ENCODE peak calls at places on chromosomes 4 and X, in ten cellular contexts. E is lung; B is cardiac muscle cell; V is GM12892; U is M059J; I is stimulated activated naive CD8-positive, alpha-beta T cell treated with anti-CD3 and anti-CD28 coated beads, Interleukin-15, Interleukin-2, amounts not matched to agents 100 U/mL and 50 U/mL, for 24 hours; N is activated CD4-positive, alpha-beta T cell treated with anti-CD3 and anti-CD28 coated beads, Interleukin-2, amount 50 U/mL, for 48 hours; T is NCI-H1105 treated with DMSO at 0.1 percent for 48 hours; Q is activated T-cell treated with anti-CD3 and anti-CD28 coated beads, Interleukin-2, amount 50 U/mL, for 72 hours; X is right atrium auricular region. P is an unnamed sample.

GRCh38 chrX:9493936-9494335 is 29.1 kb downstream of the TBL1X start:
- DNase-seq in E (no peak), B (no peak), V (no peak), U (no peak), I (no peak), N (no peak), T (no peak), Q (no peak), X (no peak), P (no peak)

GRCh38 chrX:115393271-115393670 is 103.8 kb downstream of the LUZP4 start:
- DNase-seq in E (no peak), B (peak; percentile 86), V (no peak), U (peak; percentile 94), I (no peak), N (no peak), T (no peak), Q (no peak), X (no peak), P (no peak)

GRCh38 chr4:112277705-112278448 is 7.8 kb downstream of the TIFA start:
- DNase-seq in E (no peak), B (no peak), V (no peak), U (peak; percentile 18), I (no peak), N (no peak), T (no peak), Q (no peak), X (no peak), P (no peak)

GRCh38 chrX:2967998-2968909 is 38.1 kb upstream of the ARSH start:
- DNase-seq in E (no peak), B (peak; percentile 62), V (no peak), U (peak; percentile 79), I (peak; percentile 5), N (peak; percentile 9), T (no peak), Q (peak; percentile 2), X (no peak), P (peak; percentile 22)

GRCh38 chr4:6942238-6942800 is 32.7 kb downstream of the TBC1D14 start:
- DNase-seq in E (peak; percentile 39), B (peak; percentile 96), V (no peak), U (peak; percentile 93), I (peak; percentile 30), N (peak; percentile 44), T (no peak), Q (peak; percentile 38), X (no peak), P (no peak)

GRCh38 chr4:173424899-173425805 is 26.2 kb upstream of the SCRG1 start:
- DNase-seq in E (no peak), B (peak; percentile 41), V (no peak), U (peak; percentile 74), I (no peak), N (no peak), T (no peak), Q (no peak), X (no peak), P (no peak)

GRCh38 chr4:4696521-4696920 is 154.7 kb upstream of the STX18 start:
- DNase-seq in E (no peak), B (no peak), V (no peak), U (no peak), I (no peak), N (no peak), T (no peak), Q (no peak), X (no peak), P (no peak)

GRCh38 chr4:33086351-33086900 is 2366.3 kb downstream of the PCDH7 start:
- DNase-seq in E (no peak), B (peak; percentile 67), V (no peak), U (no peak), I (no peak), N (no peak), T (no peak), Q (no peak), X (no peak), P (no peak)

GRCh38 chrX:45758319-45758718 is 557.6 kb upstream of the DIPK2B start:
- DNase-seq in E (no peak), B (peak; percentile 86), V (no peak), U (peak; percentile 95), I (no peak), N (peak; percentile 43), T (no peak), Q (peak; percentile 55), X (no peak), P (no peak)

GRCh38 chr4:62407534-62407933 is 1207.4 kb downstream of the ADGRL3 start:
- DNase-seq in E (no peak), B (no peak), V (no peak), U (no peak), I (no peak), N (no peak), T (no peak), Q (no peak), X (no peak), P (no peak)

GRCh38 chrX:136275553-136275952 is 24.4 kb upstream of the MAP7D3 start:
- DNase-seq in E (no peak), B (no peak), V (no peak), U (no peak), I (no peak), N (no peak), T (no peak), Q (no peak), X (no peak), P (no peak)

GRCh38 chrX:80173261-80173660 is 158.7 kb downstream of the TBX22 start:
- DNase-seq in E (no peak), B (no peak), V (no peak), U (no peak), I (no peak), N (no peak), T (no peak), Q (no peak), X (no peak), P (no peak)

GRCh38 chr4:132642196-132642817 is 506.8 kb upstream of the PCDH10 start:
- DNase-seq in E (no peak), B (peak; percentile 64), V (no peak), U (peak; percentile 1), I (no peak), N (no peak), T (peak; percentile 46), Q (no peak), X (no peak), P (peak; percentile 2)

GRCh38 chrX:12997898-12998687 is 23.2 kb downstream of the TMSB4X start:
- DNase-seq in E (no peak), B (no peak), V (no peak), U (no peak), I (no peak), N (no peak), T (no peak), Q (no peak), X (no peak), P (no peak)

GRCh38 chr4:89249716-89250361 is 57.8 kb downstream of the GPRIN3 start:
- DNase-seq in E (no peak), B (no peak), V (no peak), U (no peak), I (no peak), N (no peak), T (peak; percentile 19), Q (no peak), X (no peak), P (no peak)

GRCh38 chr4:119026662-119027444 is 108.8 kb upstream of the MYOZ2 start:
- DNase-seq in E (no peak), B (no peak), V (no peak), U (no peak), I (no peak), N (no peak), T (no peak), Q (no peak), X (no peak), P (no peak)

GRCh38 chr4:38180456-38180855 is 220.3 kb downstream of the PTTG2 start:
- DNase-seq in E (no peak), B (no peak), V (no peak), U (peak; percentile 69), I (no peak), N (no peak), T (peak; percentile 12), Q (no peak), X (no peak), P (no peak)

GRCh38 chr4:53010320-53010719 is 148.2 kb downstream of the RASL11B start:
- DNase-seq in E (no peak), B (peak; percentile 90), V (no peak), U (no peak), I (no peak), N (no peak), T (no peak), Q (no peak), X (no peak), P (no peak)

GRCh38 chr4:74671074-74671698 is 123.1 kb downstream of the BTC start:
- DNase-seq in E (peak; percentile 46), B (peak; percentile 90), V (no peak), U (peak; percentile 62), I (peak; percentile 47), N (peak; percentile 49), T (peak; percentile 67), Q (peak; percentile 43), X (no peak), P (no peak)

GRCh38 chrX:84339507-84340364 is 151.7 kb upstream of the RPS6KA6 start:
- DNase-seq in E (no peak), B (peak; percentile 35), V (no peak), U (peak; percentile 12), I (no peak), N (no peak), T (peak; percentile 22), Q (no peak), X (no peak), P (peak; percentile 21)

GRCh38 chr4:13701937-13702446 is 74.5 kb upstream of the BOD1L1 start:
- DNase-seq in E (no peak), B (peak; percentile 41), V (no peak), U (peak; percentile 96), I (no peak), N (no peak), T (no peak), Q (no peak), X (no peak), P (no peak)

GRCh38 chr4:105058177-105058812 is 88.4 kb upstream of the TET2 start:
- DNase-seq in E (no peak), B (peak; percentile 55), V (no peak), U (peak; percentile 84), I (no peak), N (no peak), T (no peak), Q (no peak), X (no peak), P (peak; percentile 3)

GRCh38 chr4:132596186-132596585 is 552.9 kb upstream of the PCDH10 start:
- DNase-seq in E (no peak), B (no peak), V (no peak), U (no peak), I (no peak), N (no peak), T (no peak), Q (no peak), X (no peak), P (no peak)

GRCh38 chr4:7155611-7156071 is 36.7 kb upstream of the SORCS2 start:
- DNase-seq in E (no peak), B (peak; percentile 16), V (no peak), U (peak; percentile 24), I (no peak), N (no peak), T (no peak), Q (no peak), X (no peak), P (no peak)

GRCh38 chr4:98102660-98103059 is 40.6 kb downstream of the STPG2 start:
- DNase-seq in E (no peak), B (no peak), V (no peak), U (no peak), I (no peak), N (no peak), T (no peak), Q (no peak), X (no peak), P (no peak)

GRCh38 chrX:119655125-119655524 is 37.8 kb downstream of the SEPTIN6 start:
- DNase-seq in E (no peak), B (peak; percentile 91), V (no peak), U (peak; percentile 55), I (peak; percentile 73), N (peak; percentile 75), T (no peak), Q (peak; percentile 61), X (peak; percentile 66), P (no peak)

GRCh38 chr4:88021824-88022223 is 14.4 kb downstream of the PKD2 start:
- DNase-seq in E (no peak), B (peak; percentile 41), V (no peak), U (no peak), I (no peak), N (no peak), T (no peak), Q (no peak), X (no peak), P (no peak)